ENCODE peak calls at places on chromosomes 11 and 22, in eight cellular contexts. D is cardiac fibroblast; I is activated CD8-positive, alpha-beta T cell treated with anti-CD3 and anti-CD28 coated beads for 36 hours; H is fibroblast of lung; K is psoas muscle; M is AG10803; Z is lower lobe of right lung; R is cardiac muscle cell. W is an unnamed sample.

GRCh38 chr11:38169286-38169685 is 1571.2 kb upstream of the RAG2 start:
- DNase-seq in M (no peak), H (peak), K (no peak), D (peak), Z (no peak), I (no peak), R (no peak), W (peak)

GRCh38 chr11:113587318-113587739 is 112.1 kb upstream of the DRD2 start:
- DNase-seq in Z (no peak), R (no peak), D (peak), M (peak), I (peak), K (no peak), H (peak), W (peak)

GRCh38 chr11:128412847-128413791 is 174.2 kb downstream of the ETS1 start:
- DNase-seq in I (no peak), R (no peak), M (no peak), H (no peak), D (peak), Z (no peak), K (no peak), W (no peak)

GRCh38 chr11:86743223-86744118 is 56.9 kb upstream of the PRSS23 start:
- DNase-seq in I (peak), Z (no peak), M (peak), R (peak), K (peak), D (peak), H (peak), W (peak)

GRCh38 chr11:316891-317291 is 3.1 kb downstream of the IFITM1 start:
- DNase-seq in H (no peak), Z (no peak), M (no peak), K (no peak), I (peak), R (no peak), D (no peak), W (no peak)

GRCh38 chr11:95661159-95661558 is 128.4 kb downstream of the FAM76B start:
- DNase-seq in M (no peak), Z (no peak), D (no peak), R (no peak), K (no peak), I (no peak), H (peak), W (no peak)

GRCh38 chr22:47836957-47837356 is 1074.5 kb downstream of the TBC1D22A start:
- DNase-seq in D (peak), R (no peak), M (peak), I (no peak), K (no peak), H (peak), Z (no peak), W (no peak)

GRCh38 chr11:9662273-9662672 is 1.6 kb upstream of the SWAP70 start:
- DNase-seq in R (no peak), M (no peak), K (no peak), D (no peak), Z (peak), H (peak), I (no peak), W (no peak)

GRCh38 chr11:72228229-72228843 is 3.8 kb downstream of the INPPL1 start:
- DNase-seq in K (no peak), Z (no peak), R (no peak), M (no peak), I (no peak), D (peak), H (no peak), W (no peak)

GRCh38 chr11:101446238-101446637 is 137.6 kb downstream of the TRPC6 start:
- DNase-seq in D (peak), Z (no peak), R (no peak), I (no peak), K (no peak), M (peak), H (peak), W (peak)

GRCh38 chr11:75082601-75083216 is 14.0 kb downstream of the OR2AT4 start:
- DNase-seq in Z (no peak), I (no peak), D (no peak), H (no peak), R (no peak), M (no peak), K (no peak), W (no peak)

DNA sequence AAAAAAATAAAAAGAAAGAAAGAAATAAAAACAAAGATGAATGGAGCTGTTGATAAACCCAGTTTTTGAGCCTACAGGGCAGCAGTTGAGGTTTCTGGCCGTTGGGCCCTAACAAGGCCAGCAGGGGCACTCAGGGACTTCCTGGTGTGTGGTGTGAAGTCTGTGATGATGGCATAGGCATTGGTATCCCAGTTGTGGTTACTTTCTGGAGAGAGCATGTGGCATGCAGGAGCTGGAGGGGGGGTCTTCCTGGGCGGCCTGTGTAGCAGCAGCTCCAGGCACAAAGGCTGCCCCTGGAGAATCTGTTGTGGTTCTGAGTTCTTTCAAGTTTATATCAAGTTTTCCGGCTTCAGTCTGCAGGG is 2.0 kb upstream of the TXNRD2 start:
- DNase-seq in K (no peak), D (peak), I (no peak), Z (peak), R (no peak), M (peak), H (peak), W (peak)
- TF ChIP-seq CTCF in K (peak), D (no peak), I (no peak), Z (no peak), R (peak), M (peak), H (no peak), W (no peak)

DNA sequence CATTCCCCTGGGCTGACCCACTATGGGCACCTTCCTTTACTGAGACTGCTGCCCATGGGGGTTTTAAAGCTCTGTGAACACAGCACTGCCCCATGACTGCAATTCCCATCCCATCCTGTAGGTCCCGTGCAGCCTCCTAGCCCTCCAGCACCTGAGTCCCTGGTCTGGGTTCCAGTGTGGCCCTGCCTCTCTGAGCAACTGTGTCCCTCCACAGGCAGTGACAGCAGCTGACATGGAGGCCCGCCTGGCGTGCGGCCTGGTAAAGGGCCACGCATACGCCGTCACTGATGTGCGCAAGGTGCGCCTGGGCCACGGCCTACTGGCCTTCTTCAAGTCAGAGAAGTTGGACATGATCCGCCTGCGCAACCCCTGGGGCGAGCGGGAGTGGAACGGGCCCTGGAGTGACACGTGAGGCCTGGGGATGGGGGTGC is 12.6 kb downstream of the OMP start:
- DNase-seq in R (no peak), I (no peak), D (no peak), Z (no peak), K (no peak), M (no peak), H (no peak), W (no peak)
- TF ChIP-seq CTCF in R (no peak), I (peak), D (peak), Z (no peak), K (no peak), M (peak), H (no peak), W (peak)

GRCh38 chr11:66327171-66328035 is 8.8 kb downstream of the RIN1 start:
- DNase-seq in K (peak), H (peak), M (peak), Z (no peak), R (no peak), D (peak), I (peak), W (peak)
- TF ChIP-seq CTCF in K (no peak), H (no peak), M (peak), Z (no peak), R (no peak), D (peak), I (no peak), W (no peak)

GRCh38 chr11:107757661-107758060 is 45.8 kb upstream of the SLN start:
- DNase-seq in H (no peak), M (no peak), R (no peak), D (no peak), Z (no peak), K (no peak), I (no peak), W (no peak)
- TF ChIP-seq CTCF in H (no peak), M (no peak), R (peak), D (no peak), Z (no peak), K (no peak), I (no peak), W (peak)

DNA sequence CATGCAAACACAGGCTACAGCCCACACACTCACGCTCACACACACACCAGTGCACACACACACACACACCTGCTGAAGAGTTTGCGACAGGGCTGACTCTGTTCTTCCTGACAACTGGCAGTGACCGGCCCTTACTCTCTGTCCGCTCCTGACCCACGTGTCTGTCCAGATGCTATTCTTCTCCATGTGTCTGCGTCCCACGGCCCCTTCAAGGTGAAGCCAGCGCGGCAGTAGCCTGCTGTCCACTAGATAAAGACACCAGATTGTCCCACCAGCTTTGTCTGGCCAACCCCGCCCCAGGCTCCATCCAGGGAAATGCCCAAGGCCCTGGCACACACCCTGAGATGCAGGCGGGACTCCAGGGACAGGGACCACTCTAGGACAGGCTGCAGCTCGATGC is 713.9 kb downstream of the BRD1 start:
- DNase-seq in H (no peak), R (no peak), K (no peak), D (no peak), M (no peak), I (no peak), Z (no peak), W (no peak)
- TF ChIP-seq CTCF in H (no peak), R (no peak), K (no peak), D (no peak), M (no peak), I (no peak), Z (no peak), W (no peak)

W was measured in astrocyte of the spinal cord.